ENCODE peak calls at places on chromosome 2, in seven cellular contexts. Y is glutamatergic neuron, J is lower lobe of right lung, I is H9, D is GM12891, O is HuH-7, R is GM04503. U is an unnamed sample.

GRCh38 chr2:58571181-58571852 is 330.2 kb upstream of the FANCL start:
- DNase-seq in Y (no peak), J (no peak), I (peak), D (peak), O (peak), R (peak), U (peak)

GRCh38 chr2:235054497-235054896 is 102.7 kb downstream of the SH3BP4 start:
- DNase-seq in Y (no peak), J (no peak), I (peak), D (no peak), O (no peak), R (no peak), U (no peak)

GRCh38 chr2:157592983-157593382 is 35.7 kb downstream of the ACVR1C start:
- DNase-seq in Y (no peak), J (no peak), I (no peak), D (no peak), O (no peak), R (peak), U (peak)

GRCh38 chr2:234364718-234365117 is 132.2 kb downstream of the ARL4C start:
- DNase-seq in Y (no peak), J (no peak), I (no peak), D (no peak), O (no peak), R (no peak), U (peak)

GRCh38 chr2:241122376-241123002 is 20.4 kb upstream of the MTERF4 start:
- DNase-seq in Y (no peak), J (no peak), I (no peak), D (no peak), O (no peak), R (no peak), U (no peak)

GRCh38 chr2:121818546-121818945 is 63.1 kb downstream of the TSN start:
- DNase-seq in Y (no peak), J (no peak), I (no peak), D (no peak), O (no peak), R (no peak), U (no peak)

GRCh38 chr2:18106841-18107240 is 228.4 kb downstream of the KCNS3 start:
- DNase-seq in Y (no peak), J (no peak), I (no peak), D (no peak), O (no peak), R (no peak), U (no peak)

GRCh38 chr2:170271340-170271739 is 93.4 kb downstream of the MYO3B start:
- DNase-seq in Y (no peak), J (no peak), I (no peak), D (no peak), O (no peak), R (no peak), U (peak)

GRCh38 chr2:168448980-168449379 is 7.1 kb upstream of the CERS6 start:
- DNase-seq in Y (no peak), J (no peak), I (no peak), D (no peak), O (no peak), R (no peak), U (no peak)

GRCh38 chr2:12605936-12606335 is 110.8 kb upstream of the TRIB2 start:
- DNase-seq in Y (no peak), J (no peak), I (no peak), D (no peak), O (no peak), R (no peak), U (peak)

GRCh38 chr2:225995788-225996476 is 596.4 kb downstream of the NYAP2 start:
- DNase-seq in Y (no peak), J (no peak), I (no peak), D (no peak), O (no peak), R (no peak), U (peak)

GRCh38 chr2:104577143-104577542 is 276.8 kb upstream of the POU3F3 start:
- DNase-seq in Y (no peak), J (no peak), I (no peak), D (no peak), O (no peak), R (no peak), U (no peak)

GRCh38 chr2:226333388-226333787 is 466.2 kb downstream of the IRS1 start:
- DNase-seq in Y (no peak), J (no peak), I (no peak), D (no peak), O (no peak), R (no peak), U (no peak)

GRCh38 chr2:69138247-69138754 is 125.3 kb downstream of the ANTXR1 start:
- DNase-seq in Y (no peak), J (no peak), I (no peak), D (no peak), O (no peak), R (peak), U (peak)

GRCh38 chr2:176763871-176764404 is 448.7 kb upstream of the HNRNPA3 start:
- DNase-seq in Y (no peak), J (no peak), I (peak), D (no peak), O (no peak), R (no peak), U (peak)

GRCh38 chr2:237585590-237586221 is 4.8 kb downstream of the RAB17 start:
- DNase-seq in Y (no peak), J (peak), I (no peak), D (no peak), O (no peak), R (no peak), U (no peak)

GRCh38 chr2:128768066-128768465 is 449.4 kb upstream of the HS6ST1 start:
- DNase-seq in Y (no peak), J (no peak), I (no peak), D (no peak), O (no peak), R (no peak), U (no peak)

GRCh38 chr2:85851253-85851955 is 37.4 kb downstream of the ST3GAL5 start:
- DNase-seq in Y (no peak), J (no peak), I (no peak), D (no peak), O (no peak), R (peak), U (no peak)

GRCh38 chr2:98824256-98825042 is 93.5 kb upstream of the MGAT4A start:
- DNase-seq in Y (no peak), J (no peak), I (no peak), D (no peak), O (no peak), R (no peak), U (no peak)

GRCh38 chr2:241148891-241149674 is at the start of gene PASK:
- DNase-seq in Y (peak), J (peak), I (peak), D (peak), O (peak), R (peak), U (peak)

GRCh38 chr2:177275041-177275440 is 10.5 kb upstream of the NFE2L2 start:
- DNase-seq in Y (no peak), J (no peak), I (no peak), D (no peak), O (no peak), R (no peak), U (no peak)

GRCh38 chr2:121696410-121696930 is 40.2 kb downstream of the NIFK start:
- DNase-seq in Y (no peak), J (no peak), I (no peak), D (no peak), O (no peak), R (no peak), U (no peak)

GRCh38 chr2:64634338-64635267 is 19.1 kb downstream of the SERTAD2 start:
- DNase-seq in Y (peak), J (no peak), I (no peak), D (no peak), O (no peak), R (peak), U (no peak)